ENCODE peak calls at places on chromosomes 16 and 17, in five cellular contexts. One of them, this sample, is unnamed.

GRCh38 chr17:81102869-81103268 is 62.4 kb upstream of the PVALEF start:
- DNase-seq in CD8-positive, alpha-beta T cell: no peak
- DNase-seq in WERI-Rb-1: no peak
- DNase-seq in breast epithelium: no peak
- DNase-seq in foreskin fibroblast: no peak
- DNase-seq in this sample: no peak

GRCh38 chr17:68937890-68938514 is 17.2 kb downstream of the ABCA8 start:
- DNase-seq in CD8-positive, alpha-beta T cell: no peak
- DNase-seq in WERI-Rb-1: no peak
- DNase-seq in breast epithelium: no peak
- DNase-seq in foreskin fibroblast: no peak
- DNase-seq in this sample: no peak

GRCh38 chr16:13935408-13935807 is 15.5 kb downstream of the ERCC4 start:
- DNase-seq in CD8-positive, alpha-beta T cell: peak; percentile 13
- DNase-seq in WERI-Rb-1: peak; percentile 15
- DNase-seq in breast epithelium: no peak
- DNase-seq in foreskin fibroblast: no peak
- DNase-seq in this sample: no peak

GRCh38 chr16:27468941-27469531 is 67.1 kb downstream of the IL21R start:
- DNase-seq in CD8-positive, alpha-beta T cell: no peak
- DNase-seq in WERI-Rb-1: no peak
- DNase-seq in breast epithelium: no peak
- DNase-seq in foreskin fibroblast: no peak
- DNase-seq in this sample: no peak

GRCh38 chr17:75181608-75182318 is 996 bp downstream of the SUMO2 start:
- DNase-seq in CD8-positive, alpha-beta T cell: peak; percentile 40
- DNase-seq in WERI-Rb-1: peak; percentile 61
- DNase-seq in breast epithelium: no peak
- DNase-seq in foreskin fibroblast: peak; percentile 18
- DNase-seq in this sample: no peak

GRCh38 chr16:57667069-57667525 is 1.0 kb upstream of the ADGRG3 start:
- DNase-seq in CD8-positive, alpha-beta T cell: no peak
- DNase-seq in WERI-Rb-1: no peak
- DNase-seq in breast epithelium: no peak
- DNase-seq in foreskin fibroblast: no peak
- DNase-seq in this sample: no peak

GRCh38 chr17:70059076-70059475 is 15.9 kb upstream of the KCNJ16 start:
- DNase-seq in CD8-positive, alpha-beta T cell: no peak
- DNase-seq in WERI-Rb-1: no peak
- DNase-seq in breast epithelium: no peak
- DNase-seq in foreskin fibroblast: no peak
- DNase-seq in this sample: no peak

GRCh38 chr17:3732171-3732570 is 8.5 kb downstream of the HASPIN start:
- DNase-seq in CD8-positive, alpha-beta T cell: no peak
- DNase-seq in WERI-Rb-1: peak; percentile 22
- DNase-seq in breast epithelium: no peak
- DNase-seq in foreskin fibroblast: peak; percentile 58
- DNase-seq in this sample: no peak

GRCh38 chr17:45719335-45720071 is 64.6 kb upstream of the CRHR1 start:
- DNase-seq in CD8-positive, alpha-beta T cell: no peak
- DNase-seq in WERI-Rb-1: peak; percentile 75
- DNase-seq in breast epithelium: no peak
- DNase-seq in foreskin fibroblast: peak; percentile 77
- DNase-seq in this sample: peak; percentile 47

GRCh38 chr16:47613251-47613650 is 152.1 kb downstream of the PHKB start:
- DNase-seq in CD8-positive, alpha-beta T cell: no peak
- DNase-seq in WERI-Rb-1: no peak
- DNase-seq in breast epithelium: no peak
- DNase-seq in foreskin fibroblast: peak; percentile 55
- DNase-seq in this sample: no peak

GRCh38 chr17:17772231-17772630 is 64.6 kb downstream of the SREBF1 start:
- DNase-seq in CD8-positive, alpha-beta T cell: no peak
- DNase-seq in WERI-Rb-1: no peak
- DNase-seq in breast epithelium: no peak
- DNase-seq in foreskin fibroblast: no peak
- DNase-seq in this sample: no peak

GRCh38 chr17:15273141-15273793 is 8.1 kb upstream of the PMP22 start:
- DNase-seq in CD8-positive, alpha-beta T cell: no peak
- DNase-seq in WERI-Rb-1: no peak
- DNase-seq in breast epithelium: no peak
- DNase-seq in foreskin fibroblast: peak; percentile 94
- DNase-seq in this sample: no peak

GRCh38 chr17:76397687-76398522 is 13.5 kb downstream of the SPHK1 start:
- DNase-seq in CD8-positive, alpha-beta T cell: peak; percentile 90
- DNase-seq in WERI-Rb-1: peak; percentile 95
- DNase-seq in breast epithelium: peak; percentile 87
- DNase-seq in foreskin fibroblast: peak; percentile 93
- DNase-seq in this sample: no peak

GRCh38 chr17:9241371-9241712 is 220.0 kb downstream of the NTN1 start:
- DNase-seq in CD8-positive, alpha-beta T cell: no peak
- DNase-seq in WERI-Rb-1: no peak
- DNase-seq in breast epithelium: peak; percentile 35
- DNase-seq in foreskin fibroblast: peak; percentile 44
- DNase-seq in this sample: no peak

GRCh38 chr16:20409398-20410152 is at the start of gene ACSM5:
- DNase-seq in CD8-positive, alpha-beta T cell: no peak
- DNase-seq in WERI-Rb-1: no peak
- DNase-seq in breast epithelium: peak; percentile 39
- DNase-seq in foreskin fibroblast: no peak
- DNase-seq in this sample: no peak

GRCh38 chr16:4206680-4207079 is 35.2 kb downstream of the SRL start:
- DNase-seq in CD8-positive, alpha-beta T cell: no peak
- DNase-seq in WERI-Rb-1: no peak
- DNase-seq in breast epithelium: no peak
- DNase-seq in foreskin fibroblast: no peak
- DNase-seq in this sample: no peak

GRCh38 chr16:17335826-17336492 is 134.8 kb downstream of the XYLT1 start:
- DNase-seq in CD8-positive, alpha-beta T cell: no peak
- DNase-seq in WERI-Rb-1: no peak
- DNase-seq in breast epithelium: no peak
- DNase-seq in foreskin fibroblast: peak; percentile 41
- DNase-seq in this sample: no peak

GRCh38 chr16:80318107-80318506 is 222.7 kb upstream of the DYNLRB2 start:
- DNase-seq in CD8-positive, alpha-beta T cell: no peak
- DNase-seq in WERI-Rb-1: no peak
- DNase-seq in breast epithelium: no peak
- DNase-seq in foreskin fibroblast: no peak
- DNase-seq in this sample: no peak

GRCh38 chr16:4214215-4214621 is 27.7 kb downstream of the SRL start:
- DNase-seq in CD8-positive, alpha-beta T cell: no peak
- DNase-seq in WERI-Rb-1: no peak
- DNase-seq in breast epithelium: peak; percentile 59
- DNase-seq in foreskin fibroblast: peak; percentile 89
- DNase-seq in this sample: peak; percentile 92

GRCh38 chr17:37608369-37609169 is 649 bp downstream of the SYNRG start:
- DNase-seq in CD8-positive, alpha-beta T cell: no peak
- DNase-seq in WERI-Rb-1: peak; percentile 58
- DNase-seq in breast epithelium: no peak
- DNase-seq in foreskin fibroblast: peak; percentile 44
- DNase-seq in this sample: no peak

GRCh38 chr17:76481091-76481655 is 13.8 kb downstream of the AANAT start:
- DNase-seq in CD8-positive, alpha-beta T cell: no peak
- DNase-seq in WERI-Rb-1: no peak
- DNase-seq in breast epithelium: no peak
- DNase-seq in foreskin fibroblast: no peak
- DNase-seq in this sample: no peak

GRCh38 chr17:69441179-69441578 is 26.7 kb downstream of the MAP2K6 start:
- DNase-seq in CD8-positive, alpha-beta T cell: no peak
- DNase-seq in WERI-Rb-1: no peak
- DNase-seq in breast epithelium: no peak
- DNase-seq in foreskin fibroblast: no peak
- DNase-seq in this sample: no peak

GRCh38 chr17:61466246-61466645 is 14.0 kb downstream of the TBX4 start:
- DNase-seq in CD8-positive, alpha-beta T cell: no peak
- DNase-seq in WERI-Rb-1: no peak
- DNase-seq in breast epithelium: no peak
- DNase-seq in foreskin fibroblast: no peak
- DNase-seq in this sample: no peak

GRCh38 chr16:76193851-76194620 is 83.2 kb upstream of the CNTNAP4 start:
- DNase-seq in CD8-positive, alpha-beta T cell: no peak
- DNase-seq in WERI-Rb-1: no peak
- DNase-seq in breast epithelium: no peak
- DNase-seq in foreskin fibroblast: no peak
- DNase-seq in this sample: peak; percentile 13

GRCh38 chr16:82631701-82632685 is 5.2 kb downstream of the CDH13 start:
- DNase-seq in CD8-positive, alpha-beta T cell: no peak
- DNase-seq in WERI-Rb-1: no peak
- DNase-seq in breast epithelium: no peak
- DNase-seq in foreskin fibroblast: no peak
- DNase-seq in this sample: no peak

GRCh38 chr17:39684369-39685043 is 3.4 kb downstream of the PGAP3 start:
- DNase-seq in CD8-positive, alpha-beta T cell: no peak
- DNase-seq in WERI-Rb-1: no peak
- DNase-seq in breast epithelium: no peak
- DNase-seq in foreskin fibroblast: no peak
- DNase-seq in this sample: no peak

GRCh38 chr17:50837980-50838954 is 2.9 kb downstream of the WFIKKN2 start:
- DNase-seq in CD8-positive, alpha-beta T cell: no peak
- DNase-seq in WERI-Rb-1: peak; percentile 53
- DNase-seq in breast epithelium: no peak
- DNase-seq in foreskin fibroblast: no peak
- DNase-seq in this sample: no peak

GRCh38 chr16:29842732-29843346 is 20.2 kb downstream of the CDIPT start:
- DNase-seq in CD8-positive, alpha-beta T cell: no peak
- DNase-seq in WERI-Rb-1: no peak
- DNase-seq in breast epithelium: no peak
- DNase-seq in foreskin fibroblast: no peak
- DNase-seq in this sample: no peak

GRCh38 chr16:85392756-85393673 is 220.1 kb upstream of the GSE1 start:
- DNase-seq in CD8-positive, alpha-beta T cell: no peak
- DNase-seq in WERI-Rb-1: peak; percentile 3
- DNase-seq in breast epithelium: no peak
- DNase-seq in foreskin fibroblast: no peak
- DNase-seq in this sample: no peak

GRCh38 chr16:964696-965395 is 5.9 kb downstream of the LMF1 start:
- DNase-seq in CD8-positive, alpha-beta T cell: peak; percentile 53
- DNase-seq in WERI-Rb-1: no peak
- DNase-seq in breast epithelium: no peak
- DNase-seq in foreskin fibroblast: peak; percentile 74
- DNase-seq in this sample: no peak

GRCh38 chr16:10266809-10267208 is 84.6 kb upstream of the GRIN2A start:
- DNase-seq in CD8-positive, alpha-beta T cell: no peak
- DNase-seq in WERI-Rb-1: no peak
- DNase-seq in breast epithelium: no peak
- DNase-seq in foreskin fibroblast: no peak
- DNase-seq in this sample: no peak

GRCh38 chr17:53626286-53626685 is 196.4 kb upstream of the KIF2B start:
- DNase-seq in CD8-positive, alpha-beta T cell: no peak
- DNase-seq in WERI-Rb-1: no peak
- DNase-seq in breast epithelium: no peak
- DNase-seq in foreskin fibroblast: peak; percentile 55
- DNase-seq in this sample: peak; percentile 38

GRCh38 chr17:47763913-47764582 is 31.0 kb downstream of the TBX21 start:
- DNase-seq in CD8-positive, alpha-beta T cell: no peak
- DNase-seq in WERI-Rb-1: no peak
- DNase-seq in breast epithelium: no peak
- DNase-seq in foreskin fibroblast: no peak
- DNase-seq in this sample: peak; percentile 71

DNA sequence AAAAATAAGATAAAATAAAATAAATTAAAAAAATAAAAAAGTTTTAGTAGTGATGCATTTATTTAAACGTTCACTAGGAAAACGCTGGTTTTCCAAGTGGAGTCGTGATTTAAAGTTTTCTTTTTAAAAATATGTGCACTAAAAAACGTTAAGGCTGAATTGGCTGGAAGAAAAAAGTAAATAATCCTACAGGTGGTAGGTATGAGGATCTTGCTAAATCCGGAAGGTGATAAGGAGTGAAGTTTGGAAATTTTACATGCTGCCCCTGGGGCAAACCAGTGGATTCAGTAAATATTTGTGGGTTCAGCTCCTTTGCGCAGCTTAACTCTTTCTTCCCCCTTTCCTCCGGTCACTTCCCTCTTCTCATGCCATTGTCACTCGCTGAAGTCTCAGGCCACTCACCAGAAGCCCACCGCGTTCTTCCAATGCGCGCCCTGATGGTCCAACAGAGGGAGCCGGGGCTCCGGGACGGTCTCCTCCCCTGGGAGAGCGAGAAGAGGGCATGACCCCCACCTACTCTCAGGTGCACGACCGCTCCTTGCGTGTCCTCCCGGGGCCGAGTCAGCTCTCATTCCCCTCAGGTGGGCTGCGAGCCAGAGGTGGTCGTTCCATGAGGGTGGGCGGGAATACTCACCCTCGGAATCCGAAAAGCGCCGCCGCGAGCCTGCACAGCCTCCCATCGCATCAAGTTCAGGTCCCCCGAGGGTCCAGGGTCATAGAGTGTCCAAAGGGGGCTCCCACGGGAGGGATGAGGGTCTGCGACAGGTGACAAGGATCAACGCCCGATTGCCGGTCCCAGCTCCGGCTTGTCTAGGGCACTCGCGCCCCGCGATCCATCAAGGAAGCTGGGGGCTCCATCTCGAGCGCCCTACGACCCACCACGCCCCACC is 549 bp downstream of the CLN3 start:
- DNase-seq in CD8-positive, alpha-beta T cell: no peak
- DNase-seq in WERI-Rb-1: peak; percentile 35
- DNase-seq in breast epithelium: peak; percentile 40
- DNase-seq in foreskin fibroblast: peak; percentile 52
- DNase-seq in this sample: peak; percentile 57
- TF ChIP-seq CTCF in CD8-positive, alpha-beta T cell: no peak
- TF ChIP-seq CTCF in WERI-Rb-1: peak; percentile 30
- TF ChIP-seq CTCF in breast epithelium: no peak
- TF ChIP-seq CTCF in foreskin fibroblast: peak; percentile 36
- TF ChIP-seq CTCF in this sample: peak; percentile 42

GRCh38 chr17:44633998-44634397 is 22.3 kb upstream of the MEIOC start:
- DNase-seq in CD8-positive, alpha-beta T cell: no peak
- DNase-seq in WERI-Rb-1: no peak
- DNase-seq in breast epithelium: no peak
- DNase-seq in foreskin fibroblast: no peak
- DNase-seq in this sample: no peak

GRCh38 chr17:44637066-44637465 is 19.2 kb upstream of the MEIOC start:
- DNase-seq in CD8-positive, alpha-beta T cell: no peak
- DNase-seq in WERI-Rb-1: no peak
- DNase-seq in breast epithelium: no peak
- DNase-seq in foreskin fibroblast: no peak
- DNase-seq in this sample: no peak

GRCh38 chr17:44630703-44631102 is 25.6 kb upstream of the MEIOC start:
- DNase-seq in CD8-positive, alpha-beta T cell: no peak
- DNase-seq in WERI-Rb-1: no peak
- DNase-seq in breast epithelium: no peak
- DNase-seq in foreskin fibroblast: no peak
- DNase-seq in this sample: no peak

GRCh38 chr17:44636562-44636961 is 19.7 kb upstream of the MEIOC start:
- DNase-seq in CD8-positive, alpha-beta T cell: no peak
- DNase-seq in WERI-Rb-1: no peak
- DNase-seq in breast epithelium: no peak
- DNase-seq in foreskin fibroblast: peak; percentile 72
- DNase-seq in this sample: no peak
- TF ChIP-seq CTCF in CD8-positive, alpha-beta T cell: no peak
- TF ChIP-seq CTCF in WERI-Rb-1: no peak
- TF ChIP-seq CTCF in breast epithelium: peak; percentile 49
- TF ChIP-seq CTCF in foreskin fibroblast: peak; percentile 25
- TF ChIP-seq CTCF in this sample: peak; percentile 67

GRCh38 chr16:86772671-86773338 is 194.5 kb downstream of the FOXL1 start:
- DNase-seq in CD8-positive, alpha-beta T cell: no peak
- DNase-seq in WERI-Rb-1: no peak
- DNase-seq in breast epithelium: peak; percentile 73
- DNase-seq in foreskin fibroblast: peak; percentile 88
- DNase-seq in this sample: peak; percentile 57
- TF ChIP-seq CTCF in CD8-positive, alpha-beta T cell: no peak
- TF ChIP-seq CTCF in WERI-Rb-1: no peak
- TF ChIP-seq CTCF in breast epithelium: no peak
- TF ChIP-seq CTCF in foreskin fibroblast: no peak
- TF ChIP-seq CTCF in this sample: no peak

GRCh38 chr17:8231701-8232100 is 16.2 kb downstream of the CTC1 start:
- DNase-seq in CD8-positive, alpha-beta T cell: no peak
- DNase-seq in WERI-Rb-1: no peak
- DNase-seq in breast epithelium: no peak
- DNase-seq in foreskin fibroblast: no peak
- DNase-seq in this sample: no peak
- TF ChIP-seq CTCF in CD8-positive, alpha-beta T cell: no peak
- TF ChIP-seq CTCF in WERI-Rb-1: no peak
- TF ChIP-seq CTCF in breast epithelium: no peak
- TF ChIP-seq CTCF in foreskin fibroblast: no peak
- TF ChIP-seq CTCF in this sample: no peak